ENCODE peak calls at places on chromosome 7, in eight cellular contexts. One of them, this sample, is unnamed.

GRCh38 chr7:87627634-87627994 is 584 bp upstream of the RUNDC3B start:
- DNase-seq in Peyer's patch: no peak
- DNase-seq in GM23338: peak; percentile 51
- DNase-seq in CD8-positive, alpha-beta memory T cell: no peak
- DNase-seq in IMR-90: no peak
- DNase-seq in heart right ventricle: peak; percentile 16
- DNase-seq in right lobe of liver: peak; percentile 45
- DNase-seq in lower lobe of right lung: peak; percentile 45
- DNase-seq in this sample: no peak

GRCh38 chr7:73342645-73343044 is 14.7 kb downstream of the FKBP6 start:
- DNase-seq in lower lobe of right lung: no peak
- DNase-seq in IMR-90: peak; percentile 69
- DNase-seq in GM23338: peak; percentile 68
- DNase-seq in right lobe of liver: no peak
- DNase-seq in heart right ventricle: no peak
- DNase-seq in Peyer's patch: no peak
- DNase-seq in CD8-positive, alpha-beta memory T cell: no peak
- DNase-seq in this sample: no peak

GRCh38 chr7:131655866-131656265 is 99.4 kb upstream of the PODXL start:
- DNase-seq in lower lobe of right lung: no peak
- DNase-seq in right lobe of liver: no peak
- DNase-seq in heart right ventricle: no peak
- DNase-seq in GM23338: no peak
- DNase-seq in IMR-90: no peak
- DNase-seq in CD8-positive, alpha-beta memory T cell: no peak
- DNase-seq in Peyer's patch: no peak
- DNase-seq in this sample: no peak

GRCh38 chr7:126682176-126682575 is 570.6 kb downstream of the GRM8 start:
- DNase-seq in GM23338: no peak
- DNase-seq in IMR-90: no peak
- DNase-seq in right lobe of liver: no peak
- DNase-seq in CD8-positive, alpha-beta memory T cell: no peak
- DNase-seq in lower lobe of right lung: no peak
- DNase-seq in heart right ventricle: no peak
- DNase-seq in Peyer's patch: no peak
- DNase-seq in this sample: no peak

GRCh38 chr7:138608292-138608691 is 92.9 kb downstream of the SVOPL start:
- DNase-seq in CD8-positive, alpha-beta memory T cell: no peak
- DNase-seq in lower lobe of right lung: no peak
- DNase-seq in GM23338: no peak
- DNase-seq in Peyer's patch: no peak
- DNase-seq in right lobe of liver: no peak
- DNase-seq in heart right ventricle: no peak
- DNase-seq in IMR-90: peak; percentile 44
- DNase-seq in this sample: no peak

GRCh38 chr7:40315277-40315676 is 180.5 kb downstream of the SUGCT start:
- DNase-seq in right lobe of liver: no peak
- DNase-seq in Peyer's patch: no peak
- DNase-seq in CD8-positive, alpha-beta memory T cell: no peak
- DNase-seq in lower lobe of right lung: no peak
- DNase-seq in GM23338: no peak
- DNase-seq in IMR-90: peak; percentile 34
- DNase-seq in heart right ventricle: no peak
- DNase-seq in this sample: no peak

GRCh38 chr7:115410427-115410805 is 488.5 kb downstream of the MDFIC start:
- DNase-seq in right lobe of liver: no peak
- DNase-seq in GM23338: no peak
- DNase-seq in CD8-positive, alpha-beta memory T cell: no peak
- DNase-seq in lower lobe of right lung: no peak
- DNase-seq in IMR-90: no peak
- DNase-seq in Peyer's patch: no peak
- DNase-seq in heart right ventricle: no peak
- DNase-seq in this sample: no peak

GRCh38 chr7:141456298-141456697 is 94.9 kb upstream of the AGK start:
- DNase-seq in lower lobe of right lung: no peak
- DNase-seq in GM23338: no peak
- DNase-seq in Peyer's patch: no peak
- DNase-seq in IMR-90: no peak
- DNase-seq in heart right ventricle: no peak
- DNase-seq in CD8-positive, alpha-beta memory T cell: no peak
- DNase-seq in right lobe of liver: no peak
- DNase-seq in this sample: no peak

GRCh38 chr7:6637544-6638229 is 569 bp downstream of the ZNF316 start:
- DNase-seq in GM23338: peak; percentile 67
- DNase-seq in lower lobe of right lung: peak; percentile 59
- DNase-seq in right lobe of liver: peak; percentile 45
- DNase-seq in CD8-positive, alpha-beta memory T cell: peak; percentile 63
- DNase-seq in IMR-90: peak; percentile 8
- DNase-seq in Peyer's patch: peak; percentile 77
- DNase-seq in heart right ventricle: no peak
- DNase-seq in this sample: peak; percentile 16

GRCh38 chr7:93558705-93559614 is 15.6 kb downstream of the CALCR start:
- DNase-seq in lower lobe of right lung: no peak
- DNase-seq in GM23338: peak; percentile 56
- DNase-seq in right lobe of liver: no peak
- DNase-seq in IMR-90: no peak
- DNase-seq in CD8-positive, alpha-beta memory T cell: no peak
- DNase-seq in Peyer's patch: no peak
- DNase-seq in heart right ventricle: no peak
- DNase-seq in this sample: no peak

GRCh38 chr7:37128644-37129043 is 320.0 kb downstream of the ELMO1 start:
- DNase-seq in Peyer's patch: no peak
- DNase-seq in GM23338: no peak
- DNase-seq in IMR-90: no peak
- DNase-seq in right lobe of liver: no peak
- DNase-seq in lower lobe of right lung: no peak
- DNase-seq in CD8-positive, alpha-beta memory T cell: no peak
- DNase-seq in heart right ventricle: no peak
- DNase-seq in this sample: no peak

GRCh38 chr7:75583255-75583654 is 91.1 kb downstream of the SPDYE5 start:
- DNase-seq in IMR-90: no peak
- DNase-seq in right lobe of liver: no peak
- DNase-seq in CD8-positive, alpha-beta memory T cell: no peak
- DNase-seq in Peyer's patch: no peak
- DNase-seq in lower lobe of right lung: no peak
- DNase-seq in heart right ventricle: no peak
- DNase-seq in GM23338: no peak
- DNase-seq in this sample: no peak

GRCh38 chr7:106591146-106591545 is 69.8 kb downstream of the CCDC71L start:
- DNase-seq in IMR-90: no peak
- DNase-seq in CD8-positive, alpha-beta memory T cell: no peak
- DNase-seq in heart right ventricle: no peak
- DNase-seq in right lobe of liver: no peak
- DNase-seq in Peyer's patch: no peak
- DNase-seq in lower lobe of right lung: no peak
- DNase-seq in GM23338: no peak
- DNase-seq in this sample: no peak

GRCh38 chr7:151384776-151385625 is 24.8 kb downstream of the WDR86 start:
- DNase-seq in IMR-90: no peak
- DNase-seq in GM23338: no peak
- DNase-seq in heart right ventricle: no peak
- DNase-seq in lower lobe of right lung: no peak
- DNase-seq in CD8-positive, alpha-beta memory T cell: no peak
- DNase-seq in Peyer's patch: no peak
- DNase-seq in right lobe of liver: no peak
- DNase-seq in this sample: no peak

GRCh38 chr7:48063985-48064384 is 25.1 kb upstream of the UPP1 start:
- DNase-seq in lower lobe of right lung: no peak
- DNase-seq in GM23338: no peak
- DNase-seq in CD8-positive, alpha-beta memory T cell: no peak
- DNase-seq in right lobe of liver: no peak
- DNase-seq in Peyer's patch: no peak
- DNase-seq in heart right ventricle: no peak
- DNase-seq in IMR-90: no peak
- DNase-seq in this sample: no peak

GRCh38 chr7:124152859-124153692 is 120.2 kb upstream of the TMEM229A start:
- DNase-seq in heart right ventricle: no peak
- DNase-seq in right lobe of liver: no peak
- DNase-seq in Peyer's patch: no peak
- DNase-seq in IMR-90: peak; percentile 66
- DNase-seq in CD8-positive, alpha-beta memory T cell: no peak
- DNase-seq in lower lobe of right lung: no peak
- DNase-seq in GM23338: peak; percentile 76
- DNase-seq in this sample: no peak

GRCh38 chr7:77985232-77985973 is 186.8 kb downstream of the PHTF2 start:
- DNase-seq in lower lobe of right lung: no peak
- DNase-seq in GM23338: no peak
- DNase-seq in right lobe of liver: no peak
- DNase-seq in IMR-90: no peak
- DNase-seq in heart right ventricle: no peak
- DNase-seq in Peyer's patch: no peak
- DNase-seq in CD8-positive, alpha-beta memory T cell: no peak
- DNase-seq in this sample: no peak

GRCh38 chr7:134315679-134316538 is 821 bp downstream of the SLC35B4 start:
- DNase-seq in right lobe of liver: no peak
- DNase-seq in heart right ventricle: no peak
- DNase-seq in lower lobe of right lung: no peak
- DNase-seq in Peyer's patch: no peak
- DNase-seq in GM23338: peak; percentile 60
- DNase-seq in CD8-positive, alpha-beta memory T cell: no peak
- DNase-seq in IMR-90: peak; percentile 16
- DNase-seq in this sample: no peak

GRCh38 chr7:138095972-138096935 is 20.0 kb downstream of the AKR1D1 start:
- DNase-seq in Peyer's patch: peak; percentile 79
- DNase-seq in lower lobe of right lung: no peak
- DNase-seq in GM23338: no peak
- DNase-seq in CD8-positive, alpha-beta memory T cell: no peak
- DNase-seq in right lobe of liver: no peak
- DNase-seq in IMR-90: no peak
- DNase-seq in heart right ventricle: no peak
- DNase-seq in this sample: no peak

GRCh38 chr7:99003419-99003818 is 125.1 kb downstream of the TRRAP start:
- DNase-seq in IMR-90: no peak
- DNase-seq in heart right ventricle: no peak
- DNase-seq in lower lobe of right lung: no peak
- DNase-seq in right lobe of liver: no peak
- DNase-seq in Peyer's patch: no peak
- DNase-seq in CD8-positive, alpha-beta memory T cell: no peak
- DNase-seq in GM23338: no peak
- DNase-seq in this sample: no peak

GRCh38 chr7:130180571-130180971 is 24.6 kb downstream of the TMEM209 start:
- DNase-seq in lower lobe of right lung: no peak
- DNase-seq in Peyer's patch: no peak
- DNase-seq in GM23338: no peak
- DNase-seq in heart right ventricle: no peak
- DNase-seq in right lobe of liver: no peak
- DNase-seq in CD8-positive, alpha-beta memory T cell: no peak
- DNase-seq in IMR-90: peak; percentile 85
- DNase-seq in this sample: no peak

DNA sequence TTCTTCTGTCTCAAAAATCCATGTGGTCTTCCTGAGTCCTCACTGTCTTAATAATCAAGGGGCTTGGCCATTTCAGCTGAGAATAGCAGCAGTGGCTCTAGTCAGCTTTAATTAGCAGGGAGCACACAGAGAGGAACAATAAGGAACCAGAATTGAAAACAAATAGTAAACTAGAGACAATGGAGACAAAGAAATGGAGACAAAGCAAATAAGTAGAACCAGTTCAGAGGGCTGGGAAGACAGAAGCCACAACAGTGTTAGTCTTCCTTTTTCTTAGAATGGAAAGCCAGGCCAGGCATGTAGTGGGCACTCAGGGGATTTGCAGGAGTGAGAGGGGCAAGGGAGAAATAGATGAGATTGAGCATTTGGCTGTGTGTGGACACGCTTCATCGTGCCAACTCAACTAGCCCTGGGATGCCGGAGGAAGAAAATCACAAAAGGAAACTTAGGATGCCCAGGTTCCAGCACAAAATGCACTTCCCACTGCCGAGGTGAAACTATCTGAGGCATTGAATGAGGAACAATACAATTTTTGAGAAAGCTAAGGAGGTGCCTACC is 94.0 kb downstream of the CHN2 start:
- DNase-seq in Peyer's patch: no peak
- DNase-seq in IMR-90: no peak
- DNase-seq in lower lobe of right lung: no peak
- DNase-seq in right lobe of liver: no peak
- DNase-seq in GM23338: no peak
- DNase-seq in heart right ventricle: no peak
- DNase-seq in CD8-positive, alpha-beta memory T cell: no peak
- DNase-seq in this sample: no peak
- H3K4me3 ChIP-seq in Peyer's patch: no peak overlapping the region
- H3K4me3 ChIP-seq in IMR-90: no peak overlapping the region
- H3K4me3 ChIP-seq in lower lobe of right lung: no peak overlapping the region
- H3K4me3 ChIP-seq in right lobe of liver: no peak overlapping the region
- H3K4me3 ChIP-seq in GM23338: no peak overlapping the region
- H3K4me3 ChIP-seq in heart right ventricle: no peak overlapping the region
- H3K4me3 ChIP-seq in CD8-positive, alpha-beta memory T cell: no peak overlapping the region
- H3K4me3 ChIP-seq in this sample: no peak overlapping the region

DNA sequence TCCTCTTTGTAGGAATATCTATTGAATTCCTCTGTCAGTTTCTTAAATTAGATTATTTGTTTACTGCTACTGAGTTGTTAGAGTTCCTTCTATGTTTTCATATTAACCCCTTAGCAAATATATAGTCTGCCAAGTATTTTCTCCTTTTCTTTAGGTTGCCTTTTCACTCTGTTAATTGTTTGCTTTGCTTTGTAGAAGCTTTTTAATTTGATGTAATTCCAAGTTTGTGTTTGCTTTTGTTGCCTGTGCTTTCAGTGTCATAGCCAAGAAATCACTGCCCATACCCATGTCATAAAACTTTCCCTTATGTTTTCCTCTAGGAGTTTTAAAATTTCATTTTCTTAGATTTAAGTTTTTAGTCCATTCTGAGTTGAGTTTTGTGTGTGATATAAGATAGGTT is 256.2 kb upstream of the SEMA3A start:
- DNase-seq in IMR-90: no peak
- DNase-seq in right lobe of liver: no peak
- DNase-seq in heart right ventricle: no peak
- DNase-seq in Peyer's patch: no peak
- DNase-seq in CD8-positive, alpha-beta memory T cell: no peak
- DNase-seq in GM23338: no peak
- DNase-seq in lower lobe of right lung: no peak
- DNase-seq in this sample: no peak
- H3K27me3 ChIP-seq in IMR-90: no peaks in the 10 kb centered on the region
- H3K27me3 ChIP-seq in right lobe of liver: no peaks in the 10 kb centered on the region
- H3K27me3 ChIP-seq in heart right ventricle: no peaks in the 10 kb centered on the region
- H3K27me3 ChIP-seq in Peyer's patch: no peaks in the 10 kb centered on the region
- H3K27me3 ChIP-seq in CD8-positive, alpha-beta memory T cell: no peaks in the 10 kb centered on the region
- H3K27me3 ChIP-seq in GM23338: no peaks in the 10 kb centered on the region
- H3K27me3 ChIP-seq in lower lobe of right lung: no peaks in the 10 kb centered on the region
- H3K27me3 ChIP-seq in this sample: no peaks in the 10 kb centered on the region

GRCh38 chr7:16367115-16367514 is 54.2 kb downstream of the CRPPA start:
- DNase-seq in right lobe of liver: no peak
- DNase-seq in lower lobe of right lung: no peak
- DNase-seq in heart right ventricle: no peak
- DNase-seq in CD8-positive, alpha-beta memory T cell: no peak
- DNase-seq in IMR-90: no peak
- DNase-seq in GM23338: no peak
- DNase-seq in Peyer's patch: no peak
- DNase-seq in this sample: no peak
- H3K4me3 ChIP-seq in right lobe of liver: no peak overlapping the region
- H3K4me3 ChIP-seq in lower lobe of right lung: no peak overlapping the region
- H3K4me3 ChIP-seq in heart right ventricle: no peak overlapping the region
- H3K4me3 ChIP-seq in CD8-positive, alpha-beta memory T cell: no peak overlapping the region
- H3K4me3 ChIP-seq in IMR-90: no peak overlapping the region
- H3K4me3 ChIP-seq in GM23338: no peak overlapping the region
- H3K4me3 ChIP-seq in Peyer's patch: no peak overlapping the region
- H3K4me3 ChIP-seq in this sample: no peak overlapping the region

DNA sequence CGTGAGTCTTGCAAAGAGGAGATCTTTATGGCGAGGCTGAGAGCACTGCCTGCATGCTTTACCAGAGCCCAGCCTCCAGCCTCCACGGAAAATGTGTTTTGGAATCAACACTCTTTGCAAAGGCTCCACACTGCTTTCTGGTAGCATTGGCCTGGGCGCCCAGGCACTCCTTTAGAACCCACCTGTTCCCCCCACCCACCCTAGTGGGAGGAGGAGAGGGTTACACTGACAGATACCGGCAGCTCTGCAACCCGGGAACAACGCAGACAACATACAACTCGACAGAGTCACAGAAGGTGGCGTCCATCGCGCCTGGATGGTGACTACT is 5.5 kb upstream of the MNX1 start:
- DNase-seq in CD8-positive, alpha-beta memory T cell: no peak
- DNase-seq in IMR-90: no peak
- DNase-seq in lower lobe of right lung: no peak
- DNase-seq in GM23338: no peak
- DNase-seq in heart right ventricle: no peak
- DNase-seq in Peyer's patch: peak; percentile 24
- DNase-seq in right lobe of liver: no peak
- DNase-seq in this sample: no peak
- H3K27me3 ChIP-seq in CD8-positive, alpha-beta memory T cell: peaks cover 71% of the 10 kb centered on the region
- H3K27me3 ChIP-seq in IMR-90: peaks cover 98% of the 10 kb centered on the region
- H3K27me3 ChIP-seq in lower lobe of right lung: peaks cover 98% of the 10 kb centered on the region
- H3K27me3 ChIP-seq in GM23338: peaks cover 100% of the 10 kb centered on the region
- H3K27me3 ChIP-seq in heart right ventricle: peaks cover 42% of the 10 kb centered on the region
- H3K27me3 ChIP-seq in Peyer's patch: peaks cover 70% of the 10 kb centered on the region
- H3K27me3 ChIP-seq in right lobe of liver: peaks cover 40% of the 10 kb centered on the region
- H3K27me3 ChIP-seq in this sample: peaks cover 34% of the 10 kb centered on the region